ENCODE peak calls at places on chromosomes 4 and X, in nine cellular contexts. S is HepG2, L is prostate gland, Q is transverse colon, K is GM23338, T is upper lobe of left lung, W is sigmoid colon, R is esophagus muscularis mucosa, H is GM12878. G is an unnamed sample.

GRCh38 chrX:138856881-138857280 is 145.4 kb upstream of the FGF13 start:
- DNase-seq in T (no peak), K (no peak), W (no peak), L (no peak), H (no peak), R (no peak), Q (no peak), S (no peak), G (no peak)

GRCh38 chrX:52576946-52577345 is 60.1 kb upstream of the XAGE1B start:
- DNase-seq in R (peak; percentile 26), W (no peak), H (no peak), Q (peak; percentile 23), T (no peak), L (no peak), S (no peak), K (peak; percentile 44), G (no peak)

GRCh38 chr4:121397941-121398601 is 17.3 kb upstream of the QRFPR start:
- DNase-seq in K (no peak), T (no peak), H (no peak), Q (no peak), W (peak; percentile 80), S (no peak), R (no peak), L (peak; percentile 18), G (no peak)

GRCh38 chrX:15465896-15466651 is 27.1 kb downstream of the PIR start:
- DNase-seq in T (no peak), Q (no peak), K (peak; percentile 52), W (no peak), L (no peak), R (no peak), S (no peak), H (no peak), G (no peak)

GRCh38 chr4:68577590-68577989 is 1.5 kb upstream of the UGT2B17 start:
- DNase-seq in R (no peak), L (no peak), W (no peak), Q (no peak), K (no peak), S (no peak), T (no peak), H (no peak), G (no peak)

GRCh38 chrX:120781416-120781815 is 94.2 kb downstream of the CT47B1 start:
- DNase-seq in H (no peak), K (no peak), S (no peak), Q (no peak), W (no peak), L (no peak), R (no peak), T (no peak), G (no peak)

GRCh38 chrX:137052641-137053235 is 18.9 kb upstream of the GPR101 start:
- DNase-seq in R (no peak), K (peak; percentile 15), W (no peak), T (no peak), Q (no peak), H (no peak), L (no peak), S (no peak), G (no peak)

GRCh38 chr4:78710536-78710935 is 65.6 kb upstream of the BMP2K start:
- DNase-seq in R (no peak), S (no peak), W (no peak), Q (no peak), T (no peak), K (no peak), H (no peak), L (no peak), G (no peak)

GRCh38 chr4:119540249-119540648 is 88.4 kb downstream of the PDE5A start:
- DNase-seq in T (no peak), H (no peak), W (no peak), L (no peak), S (no peak), Q (no peak), R (no peak), K (no peak), G (no peak)

GRCh38 chr4:42359686-42360085 is 37.6 kb upstream of the SHISA3 start:
- DNase-seq in S (no peak), W (no peak), Q (no peak), L (no peak), H (no peak), T (no peak), R (no peak), K (no peak), G (no peak)

GRCh38 chrX:55240788-55241187 is 20.6 kb downstream of the PAGE5 start:
- DNase-seq in H (no peak), W (no peak), R (no peak), S (no peak), L (no peak), Q (no peak), T (no peak), K (no peak), G (no peak)

GRCh38 chr4:162015090-162015489 is 148.7 kb downstream of the FSTL5 start:
- DNase-seq in R (no peak), T (no peak), K (no peak), W (no peak), S (no peak), Q (no peak), L (no peak), H (no peak), G (no peak)

GRCh38 chrX:48540015-48540350 is 469 bp downstream of the TBC1D25 start:
- DNase-seq in L (peak; percentile 16), Q (peak; percentile 61), H (no peak), S (peak; percentile 8), T (peak; percentile 64), K (no peak), W (no peak), R (no peak), G (peak; percentile 43)

GRCh38 chr4:151561551-151562256 is 152.7 kb downstream of the FHIP1A start:
- DNase-seq in T (no peak), R (no peak), S (no peak), H (no peak), W (no peak), K (no peak), L (no peak), Q (no peak), G (no peak)

GRCh38 chr4:159179310-159179958 is 76.6 kb downstream of the RAPGEF2 start:
- DNase-seq in R (no peak), T (no peak), S (no peak), Q (no peak), H (no peak), L (no peak), K (no peak), W (no peak), G (no peak)

GRCh38 chr4:149140841-149141240 is 674.8 kb downstream of the IQCM start:
- DNase-seq in K (no peak), H (no peak), R (no peak), T (no peak), W (no peak), L (peak; percentile 4), S (no peak), Q (no peak), G (no peak)

DNA sequence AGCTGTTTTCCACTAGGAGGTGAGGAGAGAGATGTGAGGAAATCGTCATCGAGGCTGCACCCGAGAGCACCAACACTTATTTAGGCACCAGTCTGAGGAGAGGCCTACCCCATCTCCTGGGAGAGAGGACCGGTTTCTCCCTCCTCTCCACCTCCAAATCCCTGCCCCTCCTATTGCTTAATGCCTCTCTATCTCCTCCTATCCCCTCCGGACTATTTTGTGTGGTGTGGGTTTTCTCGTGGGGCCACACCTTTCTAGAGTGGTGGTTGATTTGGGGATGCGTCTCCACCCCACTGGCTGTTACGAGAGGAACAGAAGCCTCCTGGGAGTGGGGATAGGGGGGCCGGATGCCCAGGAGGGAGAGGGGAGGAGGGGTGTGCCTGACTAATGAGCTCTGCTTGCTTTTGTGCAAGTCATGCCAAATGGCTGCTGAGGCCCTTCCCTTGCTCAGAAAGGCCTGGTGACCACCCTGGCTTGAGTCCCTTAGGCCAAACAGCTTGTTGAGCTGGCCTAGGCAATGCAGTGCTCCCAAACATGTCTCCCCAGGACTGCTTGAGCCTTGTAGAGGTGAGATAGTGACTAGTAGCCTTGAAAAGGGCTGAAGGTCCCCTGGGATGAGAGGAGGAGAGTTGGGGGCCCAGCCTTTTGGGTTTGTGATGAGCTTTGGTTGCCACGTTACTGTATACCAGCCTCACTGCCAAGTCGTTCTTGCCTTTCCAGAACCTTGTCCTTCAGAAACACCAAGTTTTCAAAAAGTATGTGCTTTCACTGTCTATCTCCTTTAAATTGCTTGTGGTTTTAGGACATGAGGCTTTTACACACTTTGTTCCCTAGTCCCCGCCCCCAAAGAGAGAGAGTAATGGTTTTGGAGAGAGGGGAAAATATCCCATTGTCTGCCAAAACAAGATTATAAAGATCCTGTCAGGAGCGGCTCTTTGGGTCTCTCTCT is 1.2 kb downstream of the MSN start:
- DNase-seq in R (no peak), K (peak; percentile 41), W (peak; percentile 90), L (peak; percentile 24), T (peak; percentile 83), Q (peak; percentile 61), H (peak; percentile 31), S (no peak), G (peak; percentile 30)
- H3K4me1 ChIP-seq in R (peaks cover 36% of the 10 kb centered on the region), K (peaks cover 9% of the 10 kb centered on the region), W (peaks cover 38% of the 10 kb centered on the region), L (no peaks in the 10 kb centered on the region), T (peaks cover 4% of the 10 kb centered on the region), Q (no peaks in the 10 kb centered on the region), H (peaks cover 4% of the 10 kb centered on the region), S (no peaks in the 10 kb centered on the region), G (peaks cover 8% of the 10 kb centered on the region)

GRCh38 chr4:24210332-24210902 is 320.6 kb upstream of the PPARGC1A start:
- DNase-seq in W (peak; percentile 70), K (no peak), Q (peak; percentile 8), H (no peak), R (peak; percentile 89), T (peak; percentile 64), S (no peak), L (no peak), G (no peak)
- TF ChIP-seq POLR2AphosphoS5 in W (no peak), K (no peak), Q (peak; percentile 21), H (no peak), R (no peak), T (peak; percentile 68), S (no peak), L (no peak), G (peak; percentile 67)

GRCh38 chrX:66018585-66019309 is 21.1 kb downstream of the VSIG4 start:
- DNase-seq in W (no peak), H (no peak), T (no peak), S (no peak), Q (no peak), R (no peak), K (no peak), L (no peak), G (no peak)
- H3K4me1 ChIP-seq in W (no peaks in the 10 kb centered on the region), H (peaks cover 51% of the 10 kb centered on the region), T (peaks cover 2% of the 10 kb centered on the region), S (no peaks in the 10 kb centered on the region), Q (no peaks in the 10 kb centered on the region), R (no peaks in the 10 kb centered on the region), K (no peaks in the 10 kb centered on the region), L (no peaks in the 10 kb centered on the region), G (no peaks in the 10 kb centered on the region)

GRCh38 chrX:118823263-118824172 is at the start of gene ZCCHC12:
- DNase-seq in H (no peak), K (peak; percentile 90), R (no peak), L (peak; percentile 4), S (peak; percentile 18), T (peak; percentile 48), Q (peak; percentile 35), W (peak; percentile 75), G (peak; percentile 45)

DNA sequence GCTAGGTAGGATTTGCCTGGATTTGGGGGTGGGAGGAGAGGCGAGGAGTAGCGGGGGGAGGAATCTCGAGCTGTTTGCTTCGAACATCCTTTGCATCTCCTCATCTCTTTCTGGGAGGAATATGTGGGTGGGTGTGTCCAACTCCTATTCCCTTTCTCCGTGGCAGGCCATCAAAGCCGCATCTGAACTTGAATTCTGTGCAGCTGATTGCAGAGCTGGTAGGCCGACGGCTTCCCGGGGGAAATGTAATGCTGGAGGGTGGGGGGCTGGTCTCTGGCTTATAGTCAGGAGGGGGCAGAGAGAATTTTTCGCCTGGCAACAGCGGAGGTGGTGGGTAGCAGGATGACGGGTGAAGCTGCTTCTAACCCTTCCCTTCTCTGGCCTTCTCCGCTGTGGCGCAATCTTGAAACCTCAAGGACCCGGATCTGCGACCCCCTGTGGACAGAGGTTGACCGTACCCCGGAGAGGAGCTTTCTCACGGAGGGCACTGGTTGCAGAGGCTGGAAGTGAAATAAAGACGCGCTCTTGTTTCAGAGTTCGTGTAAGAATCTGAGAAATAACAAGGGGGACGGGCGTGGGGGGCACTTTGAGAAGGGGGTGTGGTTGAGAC is 654 bp downstream of the ZCCHC12 start:
- DNase-seq in K (peak; percentile 47), H (no peak), S (no peak), W (no peak), R (no peak), L (no peak), T (no peak), Q (no peak), G (no peak)
- TF ChIP-seq POLR2AphosphoS5 in K (no peak), H (no peak), S (no peak), W (no peak), R (no peak), L (no peak), T (no peak), Q (no peak), G (no peak)